ENCODE peak calls at places on chromosomes 3 and 15, in ten cellular contexts. One of them, this sample, is unnamed.

GRCh38 chr3:65924762-65925161 is 114.0 kb downstream of the MAGI1 start:
- DNase-seq in WTC11: no peak
- DNase-seq in HCT116: peak
- DNase-seq in neural crest cell: no peak
- DNase-seq in PC-3: no peak
- DNase-seq in OCI-LY7: no peak
- DNase-seq in ovary: no peak
- DNase-seq in upper lobe of right lung: no peak
- DNase-seq in endothelial cell: no peak
- DNase-seq in thoracic aorta: no peak
- DNase-seq in this sample: no peak

GRCh38 chr15:101254157-101255065 is 2.6 kb upstream of the CHSY1 start:
- DNase-seq in WTC11: no peak
- DNase-seq in HCT116: no peak
- DNase-seq in neural crest cell: no peak
- DNase-seq in PC-3: no peak
- DNase-seq in OCI-LY7: no peak
- DNase-seq in ovary: no peak
- DNase-seq in upper lobe of right lung: no peak
- DNase-seq in endothelial cell: no peak
- DNase-seq in thoracic aorta: no peak
- DNase-seq in this sample: no peak

GRCh38 chr3:61181874-61182273 is 69.4 kb downstream of the FHIT start:
- DNase-seq in WTC11: no peak
- DNase-seq in HCT116: peak
- DNase-seq in neural crest cell: no peak
- DNase-seq in PC-3: peak
- DNase-seq in OCI-LY7: no peak
- DNase-seq in ovary: no peak
- DNase-seq in upper lobe of right lung: no peak
- DNase-seq in endothelial cell: no peak
- DNase-seq in thoracic aorta: no peak
- DNase-seq in this sample: peak

GRCh38 chr3:146817705-146818104 is 212.6 kb upstream of the PLSCR5 start:
- DNase-seq in WTC11: no peak
- DNase-seq in HCT116: peak
- DNase-seq in neural crest cell: no peak
- DNase-seq in PC-3: peak
- DNase-seq in OCI-LY7: no peak
- DNase-seq in ovary: no peak
- DNase-seq in upper lobe of right lung: no peak
- DNase-seq in endothelial cell: no peak
- DNase-seq in thoracic aorta: no peak
- DNase-seq in this sample: peak

GRCh38 chr15:35115155-35115725 is 30.1 kb upstream of the NANOGP8 start:
- DNase-seq in WTC11: no peak
- DNase-seq in HCT116: no peak
- DNase-seq in neural crest cell: no peak
- DNase-seq in PC-3: no peak
- DNase-seq in OCI-LY7: no peak
- DNase-seq in ovary: peak
- DNase-seq in upper lobe of right lung: no peak
- DNase-seq in endothelial cell: no peak
- DNase-seq in thoracic aorta: no peak
- DNase-seq in this sample: no peak

GRCh38 chr15:84669726-84670125 is 11.7 kb upstream of the NMB start:
- DNase-seq in WTC11: no peak
- DNase-seq in HCT116: no peak
- DNase-seq in neural crest cell: no peak
- DNase-seq in PC-3: no peak
- DNase-seq in OCI-LY7: no peak
- DNase-seq in ovary: no peak
- DNase-seq in upper lobe of right lung: no peak
- DNase-seq in endothelial cell: no peak
- DNase-seq in thoracic aorta: no peak
- DNase-seq in this sample: peak

GRCh38 chr15:38049876-38050275 is 115.4 kb downstream of the TMCO5A start:
- DNase-seq in WTC11: no peak
- DNase-seq in HCT116: no peak
- DNase-seq in neural crest cell: no peak
- DNase-seq in PC-3: peak
- DNase-seq in OCI-LY7: no peak
- DNase-seq in ovary: no peak
- DNase-seq in upper lobe of right lung: no peak
- DNase-seq in endothelial cell: no peak
- DNase-seq in thoracic aorta: no peak
- DNase-seq in this sample: no peak

GRCh38 chr3:195811756-195812155 is at the start of gene MUC4:
- DNase-seq in WTC11: peak
- DNase-seq in HCT116: no peak
- DNase-seq in neural crest cell: no peak
- DNase-seq in PC-3: no peak
- DNase-seq in OCI-LY7: no peak
- DNase-seq in ovary: no peak
- DNase-seq in upper lobe of right lung: no peak
- DNase-seq in endothelial cell: no peak
- DNase-seq in thoracic aorta: no peak
- DNase-seq in this sample: no peak

GRCh38 chr3:115071611-115072010 is 75.5 kb downstream of the ZBTB20 start:
- DNase-seq in WTC11: no peak
- DNase-seq in HCT116: no peak
- DNase-seq in neural crest cell: peak
- DNase-seq in PC-3: no peak
- DNase-seq in OCI-LY7: no peak
- DNase-seq in ovary: no peak
- DNase-seq in upper lobe of right lung: no peak
- DNase-seq in endothelial cell: no peak
- DNase-seq in thoracic aorta: no peak
- DNase-seq in this sample: peak

GRCh38 chr3:174206607-174207192 is 652.4 kb upstream of the NAALADL2 start:
- DNase-seq in WTC11: no peak
- DNase-seq in HCT116: no peak
- DNase-seq in neural crest cell: no peak
- DNase-seq in PC-3: no peak
- DNase-seq in OCI-LY7: no peak
- DNase-seq in ovary: no peak
- DNase-seq in upper lobe of right lung: no peak
- DNase-seq in endothelial cell: no peak
- DNase-seq in thoracic aorta: no peak
- DNase-seq in this sample: peak

GRCh38 chr15:98360031-98360430 is 288.3 kb upstream of the IGF1R start:
- DNase-seq in WTC11: no peak
- DNase-seq in HCT116: no peak
- DNase-seq in neural crest cell: no peak
- DNase-seq in PC-3: no peak
- DNase-seq in OCI-LY7: no peak
- DNase-seq in ovary: no peak
- DNase-seq in upper lobe of right lung: no peak
- DNase-seq in endothelial cell: no peak
- DNase-seq in thoracic aorta: no peak
- DNase-seq in this sample: no peak

GRCh38 chr15:35305031-35305555 is 220.0 kb upstream of the NANOGP8 start:
- DNase-seq in WTC11: no peak
- DNase-seq in HCT116: no peak
- DNase-seq in neural crest cell: no peak
- DNase-seq in PC-3: no peak
- DNase-seq in OCI-LY7: no peak
- DNase-seq in ovary: no peak
- DNase-seq in upper lobe of right lung: no peak
- DNase-seq in endothelial cell: no peak
- DNase-seq in thoracic aorta: no peak
- DNase-seq in this sample: peak

GRCh38 chr15:88894819-88895767 is at the start of gene HAPLN3:
- DNase-seq in WTC11: peak
- DNase-seq in HCT116: no peak
- DNase-seq in neural crest cell: peak
- DNase-seq in PC-3: no peak
- DNase-seq in OCI-LY7: no peak
- DNase-seq in ovary: peak
- DNase-seq in upper lobe of right lung: no peak
- DNase-seq in endothelial cell: peak
- DNase-seq in thoracic aorta: no peak
- DNase-seq in this sample: no peak

DNA sequence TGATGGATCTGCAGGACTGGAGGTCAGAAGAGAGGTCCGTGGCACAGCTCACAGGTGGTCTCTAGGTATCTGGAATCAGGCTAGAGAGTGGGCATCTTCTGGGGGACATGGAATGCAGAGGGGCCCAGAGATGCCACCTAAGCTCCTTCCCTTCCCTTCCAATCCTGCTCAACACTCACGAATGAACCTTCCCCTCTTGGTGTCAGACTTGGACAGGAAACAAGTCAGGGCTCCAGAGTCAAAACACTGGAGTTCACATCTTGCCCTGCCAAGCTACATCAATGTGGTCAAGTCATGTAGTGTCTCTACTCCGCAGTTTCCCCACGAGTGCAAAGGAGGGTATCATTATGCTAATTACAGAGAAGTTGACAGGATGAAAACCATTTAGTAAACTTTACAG is 16.0 kb upstream of the RBPMS2 start:
- DNase-seq in WTC11: no peak
- DNase-seq in HCT116: no peak
- DNase-seq in neural crest cell: no peak
- DNase-seq in PC-3: no peak
- DNase-seq in OCI-LY7: no peak
- DNase-seq in ovary: no peak
- DNase-seq in upper lobe of right lung: no peak
- DNase-seq in endothelial cell: no peak
- DNase-seq in thoracic aorta: no peak
- DNase-seq in this sample: no peak
- TF ChIP-seq CTCF in WTC11: no peak
- TF ChIP-seq CTCF in HCT116: no peak
- TF ChIP-seq CTCF in neural crest cell: no peak
- TF ChIP-seq CTCF in PC-3: no peak
- TF ChIP-seq CTCF in OCI-LY7: no peak
- TF ChIP-seq CTCF in ovary: no peak
- TF ChIP-seq CTCF in upper lobe of right lung: no peak
- TF ChIP-seq CTCF in endothelial cell: no peak
- TF ChIP-seq CTCF in thoracic aorta: no peak
- TF ChIP-seq CTCF in this sample: no peak

DNA sequence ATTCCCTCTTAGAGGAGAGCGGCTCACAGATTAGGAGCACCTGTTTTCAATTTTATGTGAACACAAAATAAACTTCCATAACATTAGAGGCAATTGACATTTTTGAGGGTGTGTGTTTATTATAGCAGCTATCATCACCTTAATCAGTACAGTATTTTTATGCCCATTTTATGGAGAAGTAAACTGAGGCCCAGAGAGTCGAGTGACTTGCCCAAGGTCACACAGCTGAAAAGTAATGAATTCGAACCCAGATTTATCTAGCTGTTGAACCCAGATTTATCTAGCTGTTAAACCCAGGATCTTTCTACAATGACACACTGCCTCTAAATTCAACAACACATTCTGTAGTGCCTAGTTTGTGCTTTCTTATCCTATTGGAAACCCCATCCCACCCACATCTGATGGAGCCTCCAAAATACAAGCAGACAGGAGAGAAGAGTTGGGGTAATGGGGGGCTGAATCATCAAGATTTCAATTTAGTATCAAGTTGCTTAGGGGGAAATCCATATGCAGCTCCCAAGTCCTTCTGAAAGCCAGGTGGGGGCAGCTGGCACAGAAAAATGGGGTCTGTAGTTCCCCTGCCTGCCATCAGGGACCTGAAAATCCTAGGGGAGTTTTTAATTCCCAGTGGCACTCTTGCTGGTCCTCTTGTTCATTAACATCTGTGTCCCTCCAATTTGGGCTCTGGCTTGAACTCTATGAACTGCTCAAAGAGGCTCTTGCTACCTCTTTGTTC is 50.4 kb upstream of the TRA2B start:
- DNase-seq in WTC11: no peak
- DNase-seq in HCT116: no peak
- DNase-seq in neural crest cell: no peak
- DNase-seq in PC-3: no peak
- DNase-seq in OCI-LY7: no peak
- DNase-seq in ovary: no peak
- DNase-seq in upper lobe of right lung: no peak
- DNase-seq in endothelial cell: no peak
- DNase-seq in thoracic aorta: no peak
- DNase-seq in this sample: no peak
- TF ChIP-seq CTCF in WTC11: no peak
- TF ChIP-seq CTCF in HCT116: peak
- TF ChIP-seq CTCF in neural crest cell: peak
- TF ChIP-seq CTCF in PC-3: no peak
- TF ChIP-seq CTCF in OCI-LY7: peak
- TF ChIP-seq CTCF in ovary: no peak
- TF ChIP-seq CTCF in upper lobe of right lung: no peak
- TF ChIP-seq CTCF in endothelial cell: no peak
- TF ChIP-seq CTCF in thoracic aorta: no peak
- TF ChIP-seq CTCF in this sample: no peak

DNA sequence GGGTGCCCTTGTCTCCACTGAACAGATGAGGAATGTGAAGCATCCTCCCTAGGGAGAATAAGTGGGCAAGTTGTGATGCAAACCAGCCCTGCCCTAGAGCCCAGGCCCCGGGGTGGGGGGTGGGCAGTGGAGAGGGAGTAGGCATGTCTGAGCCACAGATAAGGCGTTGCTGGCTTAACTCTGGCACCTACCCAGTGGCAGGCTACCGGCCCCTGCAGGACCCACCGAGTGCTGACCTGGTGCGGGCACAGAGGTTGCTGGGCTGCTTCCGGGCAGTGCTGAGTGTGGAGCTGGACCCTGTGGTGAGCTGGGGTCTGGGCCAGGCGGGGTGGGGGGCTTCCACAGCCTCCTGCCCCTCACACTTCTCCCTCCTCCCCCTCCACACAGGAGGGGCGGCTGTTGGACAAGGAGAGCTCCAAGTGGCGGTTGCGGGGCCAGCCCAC is 9.9 kb downstream of the RNF123 start:
- DNase-seq in WTC11: no peak
- DNase-seq in HCT116: no peak
- DNase-seq in neural crest cell: no peak
- DNase-seq in PC-3: no peak
- DNase-seq in OCI-LY7: no peak
- DNase-seq in ovary: no peak
- DNase-seq in upper lobe of right lung: no peak
- DNase-seq in endothelial cell: no peak
- DNase-seq in thoracic aorta: no peak
- DNase-seq in this sample: peak
- TF ChIP-seq CTCF in WTC11: no peak
- TF ChIP-seq CTCF in HCT116: no peak
- TF ChIP-seq CTCF in neural crest cell: no peak
- TF ChIP-seq CTCF in PC-3: no peak
- TF ChIP-seq CTCF in OCI-LY7: no peak
- TF ChIP-seq CTCF in ovary: no peak
- TF ChIP-seq CTCF in upper lobe of right lung: no peak
- TF ChIP-seq CTCF in endothelial cell: no peak
- TF ChIP-seq CTCF in thoracic aorta: no peak
- TF ChIP-seq CTCF in this sample: no peak

DNA sequence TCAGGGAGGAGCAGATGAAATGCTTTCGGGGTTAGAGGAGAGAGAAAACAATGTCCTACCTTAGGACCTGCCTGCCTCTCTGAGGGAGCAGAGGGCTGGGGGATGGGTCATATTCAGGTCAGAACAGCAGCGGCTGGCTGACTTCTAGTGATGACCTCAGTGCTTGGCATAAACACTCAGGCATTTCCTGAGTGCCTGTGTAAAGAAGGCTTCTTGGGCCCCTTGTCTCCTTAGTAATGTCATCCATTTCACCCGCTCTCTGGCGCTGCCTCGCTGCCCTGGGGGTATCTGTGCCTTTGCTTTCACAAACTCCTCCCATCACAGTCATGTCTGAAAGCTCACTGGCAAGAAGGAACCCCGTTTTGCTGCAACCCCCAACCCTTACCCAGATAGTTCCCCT is 82.9 kb upstream of the GSK3B start:
- DNase-seq in WTC11: peak
- DNase-seq in HCT116: no peak
- DNase-seq in neural crest cell: peak
- DNase-seq in PC-3: peak
- DNase-seq in OCI-LY7: no peak
- DNase-seq in ovary: no peak
- DNase-seq in upper lobe of right lung: no peak
- DNase-seq in endothelial cell: peak
- DNase-seq in thoracic aorta: peak
- DNase-seq in this sample: peak
- TF ChIP-seq CTCF in WTC11: no peak
- TF ChIP-seq CTCF in HCT116: no peak
- TF ChIP-seq CTCF in neural crest cell: no peak
- TF ChIP-seq CTCF in PC-3: no peak
- TF ChIP-seq CTCF in OCI-LY7: no peak
- TF ChIP-seq CTCF in ovary: no peak
- TF ChIP-seq CTCF in upper lobe of right lung: no peak
- TF ChIP-seq CTCF in endothelial cell: no peak
- TF ChIP-seq CTCF in thoracic aorta: no peak
- TF ChIP-seq CTCF in this sample: peak

This sample was measured in AG10803.